ENCODE peak calls at places on chromosomes 2 and 18, in six cellular contexts. I, S, U, G, Z and N are unnamed samples.

GRCh38 chr2:191701696-191702095 is 23.8 kb downstream of the NABP1 start:
- DNase-seq in G (no peak), I (no peak), U (no peak), S (no peak), Z (no peak), N (no peak)

GRCh38 chr18:74944676-74945075 is 264.3 kb downstream of the PTGR3 start:
- DNase-seq in U (no peak), I (no peak), S (no peak), Z (no peak), G (no peak), N (peak; percentile 61)

GRCh38 chr2:203240491-203240890 is 1.7 kb downstream of the CYP20A1 start:
- DNase-seq in S (no peak), U (no peak), I (no peak), Z (no peak), G (no peak), N (no peak)

GRCh38 chr18:36688020-36688965 is 140.5 kb downstream of the TPGS2 start:
- DNase-seq in G (peak; percentile 37), S (peak; percentile 77), U (no peak), Z (peak; percentile 66), I (no peak), N (peak; percentile 71)

GRCh38 chr18:61637319-61637718 is 255.5 kb downstream of the RNF152 start:
- DNase-seq in Z (no peak), S (no peak), I (no peak), U (no peak), G (no peak), N (no peak)

GRCh38 chr2:23647563-23647962 is 262.6 kb downstream of the KLHL29 start:
- DNase-seq in S (no peak), G (no peak), I (no peak), Z (no peak), U (no peak), N (no peak)

GRCh38 chr2:56448403-56448998 is 264.7 kb downstream of the CCDC85A start:
- DNase-seq in I (no peak), S (no peak), Z (peak; percentile 29), U (no peak), G (no peak), N (peak; percentile 31)

GRCh38 chr2:188292446-188293239 is 969 bp downstream of the GULP1 start:
- DNase-seq in Z (peak; percentile 82), I (no peak), U (peak; percentile 67), G (no peak), S (peak; percentile 83), N (peak; percentile 54)

GRCh38 chr18:2641638-2642037 is 13.9 kb upstream of the SMCHD1 start:
- DNase-seq in G (no peak), S (no peak), Z (no peak), I (no peak), U (no peak), N (no peak)

GRCh38 chr2:42569116-42569711 is 782 bp downstream of the MTA3 start:
- DNase-seq in I (no peak), Z (peak; percentile 28), S (peak; percentile 33), U (peak; percentile 21), G (peak; percentile 3), N (no peak)

GRCh38 chr2:29462293-29462692 is 347.1 kb downstream of the CLIP4 start:
- DNase-seq in Z (no peak), I (no peak), S (peak; percentile 28), G (no peak), U (no peak), N (peak; percentile 42)

GRCh38 chr2:82342351-82342750 is 2037.8 kb upstream of the LRRTM1 start:
- DNase-seq in S (no peak), G (no peak), Z (no peak), I (no peak), U (no peak), N (no peak)